ENCODE peak calls at places on chromosome 13, in four cellular contexts. X is ascending aorta, Y is psoas muscle, M is Peyer's patch. F is an unnamed sample.

GRCh38 chr13:27960362-27961226 is 8.5 kb downstream of the CDX2 start:
- DNase-seq in X (no peak), Y (no peak), M (peak; percentile 85), F (no peak)

GRCh38 chr13:109130093-109130835 is 500.9 kb downstream of the MYO16 start:
- DNase-seq in X (no peak), Y (no peak), M (no peak), F (no peak)

GRCh38 chr13:93230466-93230865 is 3.9 kb downstream of the GPC6 start:
- DNase-seq in X (no peak), Y (no peak), M (no peak), F (no peak)

GRCh38 chr13:45464687-45465453 is at the start of gene COG3:
- DNase-seq in X (peak; percentile 97), Y (peak; percentile 97), M (peak; percentile 98), F (peak; percentile 94)

GRCh38 chr13:40102854-40103253 is 447.4 kb downstream of the COG6 start:
- DNase-seq in X (no peak), Y (no peak), M (no peak), F (no peak)

GRCh38 chr13:101397742-101398141 is 18.6 kb downstream of the NALCN start:
- DNase-seq in X (no peak), Y (no peak), M (no peak), F (no peak)

GRCh38 chr13:71396149-71396548 is 470.9 kb downstream of the DACH1 start:
- DNase-seq in X (no peak), Y (no peak), M (no peak), F (no peak)

GRCh38 chr13:20869540-20869939 is 33.0 kb downstream of the XPO4 start:
- DNase-seq in X (no peak), Y (no peak), M (no peak), F (no peak)

GRCh38 chr13:27298849-27299248 is 28.2 kb downstream of the RASL11A start:
- DNase-seq in X (no peak), Y (no peak), M (no peak), F (no peak)

GRCh38 chr13:42377640-42378382 is 105.9 kb downstream of the AKAP11 start:
- DNase-seq in X (no peak), Y (no peak), M (peak; percentile 56), F (no peak)

GRCh38 chr13:34076319-34076718 is 258.4 kb downstream of the RFC3 start:
- DNase-seq in X (no peak), Y (no peak), M (no peak), F (no peak)

GRCh38 chr13:60414177-60414576 is 17.2 kb downstream of the TDRD3 start:
- DNase-seq in X (no peak), Y (no peak), M (no peak), F (no peak)

GRCh38 chr13:76813874-76814273 is 72.3 kb downstream of the KCTD12 start:
- DNase-seq in X (no peak), Y (no peak), M (peak; percentile 65), F (no peak)

GRCh38 chr13:109145631-109146030 is 516.2 kb downstream of the MYO16 start:
- DNase-seq in X (no peak), Y (no peak), M (peak; percentile 66), F (no peak)

GRCh38 chr13:101481421-101481820 is 28.9 kb downstream of the ITGBL1 start:
- DNase-seq in X (no peak), Y (no peak), M (no peak), F (no peak)

GRCh38 chr13:75489502-75490263 is 7.7 kb upstream of the TBC1D4 start:
- DNase-seq in X (no peak), Y (no peak), M (no peak), F (no peak)

GRCh38 chr13:78241278-78241919 is 322.8 kb upstream of the EDNRB start:
- DNase-seq in X (no peak), Y (no peak), M (peak; percentile 51), F (no peak)

GRCh38 chr13:51585696-51586095 is 1.4 kb downstream of the WDFY2 start:
- DNase-seq in X (no peak), Y (no peak), M (no peak), F (no peak)

GRCh38 chr13:20609145-20609544 is 42.2 kb downstream of the IFT88 start:
- DNase-seq in X (no peak), Y (no peak), M (no peak), F (no peak)

GRCh38 chr13:32917504-32917903 is 98.7 kb upstream of the KL start:
- DNase-seq in X (no peak), Y (no peak), M (no peak), F (no peak)

DNA sequence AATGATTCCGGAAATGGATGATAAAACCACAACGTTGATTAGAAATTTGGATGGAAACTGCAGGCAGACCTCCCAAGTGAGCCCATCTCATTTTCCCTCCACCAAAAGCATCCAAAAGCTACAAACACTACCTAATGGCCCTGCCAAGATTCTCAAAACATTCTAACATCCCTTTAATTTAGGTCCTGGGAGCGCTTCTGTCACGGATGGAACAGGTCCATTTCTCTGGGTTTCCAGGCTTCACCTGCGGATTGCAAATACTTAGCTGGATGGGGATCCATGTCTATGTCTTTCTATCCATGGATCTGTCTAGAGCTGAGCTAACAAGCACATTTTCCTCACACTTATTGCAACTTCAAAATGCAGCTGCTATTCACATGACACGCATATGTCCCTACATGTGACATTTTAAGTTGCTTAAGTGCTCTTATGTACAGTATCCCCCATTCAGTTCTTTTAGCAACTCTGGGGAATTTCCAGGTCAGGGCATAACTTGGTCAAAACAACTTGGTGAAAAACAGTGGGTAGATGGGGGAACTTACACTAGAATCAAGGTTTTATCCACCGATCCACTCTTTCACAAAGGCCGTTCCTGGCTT is 73.2 kb downstream of the COL4A1 start:
- DNase-seq in X (peak; percentile 63), Y (peak; percentile 25), M (no peak), F (no peak)
- H3K4me3 ChIP-seq in X (peak overlapping the region; percentile 22), Y (peak overlapping the region; percentile 38), M (no peak overlapping the region), F (no peak overlapping the region)

GRCh38 chr13:99955107-99955746 is 16.3 kb downstream of the ZIC5 start:
- DNase-seq in X (no peak), Y (no peak), M (no peak), F (no peak)
- H3K27me3 ChIP-seq in X (peaks cover 35% of the 10 kb centered on the region), Y (peaks cover 94% of the 10 kb centered on the region), M (peaks cover 54% of the 10 kb centered on the region), F (peaks cover 48% of the 10 kb centered on the region)

DNA sequence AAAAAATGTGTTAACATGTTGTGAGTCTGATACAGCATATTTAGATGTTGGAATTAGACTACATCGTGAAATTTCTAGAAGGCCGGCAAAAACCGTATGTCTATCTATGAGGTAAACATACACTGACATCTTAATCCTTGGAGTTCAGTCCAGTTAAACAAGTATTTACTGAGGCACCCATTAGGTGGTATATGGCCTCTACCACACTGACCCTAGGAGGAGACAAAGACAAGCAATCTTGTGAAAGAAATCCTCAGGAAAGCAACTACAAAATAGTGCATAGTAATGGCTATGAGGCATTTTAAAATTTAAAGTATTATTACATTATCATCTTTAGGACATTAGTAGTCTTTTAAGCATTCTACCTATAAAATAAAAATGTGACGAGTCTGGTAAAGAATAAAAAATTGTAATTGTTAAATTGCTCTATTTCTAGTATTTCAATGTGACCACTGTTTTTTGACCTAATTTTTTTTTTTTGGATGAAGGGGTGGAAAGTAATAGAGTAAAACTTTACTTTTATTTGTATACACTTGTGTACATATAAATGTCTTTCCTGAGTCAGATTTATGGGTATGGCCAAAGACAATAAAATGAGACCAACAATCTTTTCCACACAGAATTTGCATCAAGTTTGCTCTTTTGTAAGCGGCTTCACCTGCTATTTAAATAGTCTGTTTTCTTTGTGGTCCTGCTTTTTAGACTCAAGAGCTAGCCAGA is 50.5 kb downstream of the KATNAL1 start:
- DNase-seq in X (no peak), Y (no peak), M (no peak), F (no peak)
- TF ChIP-seq CTCF in X (no peak), Y (no peak), M (no peak), F (no peak)

GRCh38 chr13:113426591-113426986 is 26.7 kb downstream of the ADPRHL1 start:
- DNase-seq in X (no peak), Y (no peak), M (no peak), F (no peak)
- H3K4me3 ChIP-seq in X (no peak overlapping the region), Y (no peak overlapping the region), M (no peak overlapping the region), F (no peak overlapping the region)

GRCh38 chr13:50123862-50124535 is 108.8 kb downstream of the KCNRG start:
- DNase-seq in X (peak; percentile 98), Y (peak; percentile 94), M (peak; percentile 89), F (no peak)

GRCh38 chr13:50125306-50125555 is 110.0 kb downstream of the KCNRG start:
- DNase-seq in X (no peak), Y (no peak), M (no peak), F (no peak)

GRCh38 chr13:50125556-50126377 is 110.5 kb downstream of the KCNRG start:
- DNase-seq in X (peak; percentile 96), Y (peak; percentile 98), M (peak; percentile 97), F (peak; percentile 93)

GRCh38 chr13:50123515-50123861 is 108.2 kb downstream of the KCNRG start:
- DNase-seq in X (no peak), Y (no peak), M (no peak), F (no peak)

GRCh38 chr13:50124536-50125305 is 109.5 kb downstream of the KCNRG start:
- DNase-seq in X (peak; percentile 78), Y (peak; percentile 99), M (peak; percentile 98), F (peak; percentile 92)
- H3K27me3 ChIP-seq in X (no peaks in the 10 kb centered on the region), Y (no peaks in the 10 kb centered on the region), M (peaks cover 6% of the 10 kb centered on the region), F (peaks cover 4% of the 10 kb centered on the region)

DNA sequence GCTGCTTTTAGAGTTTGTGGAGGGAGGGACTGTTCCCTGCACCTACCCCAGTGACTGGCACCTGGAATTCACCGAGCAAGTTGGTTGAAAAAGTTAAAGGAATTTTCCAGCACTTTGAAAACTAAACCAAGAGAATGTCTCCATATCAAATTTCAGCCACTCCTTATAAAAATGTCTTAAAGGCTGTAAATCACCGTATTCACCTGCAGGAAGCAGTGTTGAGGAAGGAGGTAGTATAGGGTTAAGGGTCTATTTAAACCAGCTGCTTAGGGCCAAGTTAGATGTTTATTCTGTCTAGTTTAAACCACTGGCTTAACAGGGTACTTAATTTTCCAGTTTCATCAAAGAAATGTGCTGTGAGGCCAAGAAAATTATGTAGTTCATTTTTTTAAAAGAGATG is 3.8 kb upstream of the RAB20 start:
- DNase-seq in X (no peak), Y (no peak), M (no peak), F (no peak)
- TF ChIP-seq CTCF in X (no peak), Y (no peak), M (no peak), F (no peak)

GRCh38 chr13:23610966-23611486 is 40.8 kb downstream of the TNFRSF19 start:
- DNase-seq in X (no peak), Y (no peak), M (no peak), F (no peak)

GRCh38 chr13:23608704-23609413 is 38.6 kb downstream of the TNFRSF19 start:
- DNase-seq in X (peak; percentile 70), Y (peak; percentile 72), M (peak; percentile 53), F (no peak)

GRCh38 chr13:23612182-23612581 is 42.0 kb downstream of the TNFRSF19 start:
- DNase-seq in X (no peak), Y (no peak), M (no peak), F (no peak)

GRCh38 chr13:23609414-23610186 is 39.4 kb downstream of the TNFRSF19 start:
- DNase-seq in X (no peak), Y (no peak), M (no peak), F (no peak)

GRCh38 chr13:23610187-23610576 is 40.0 kb downstream of the TNFRSF19 start:
- DNase-seq in X (no peak), Y (no peak), M (no peak), F (no peak)
- H3K4me3 ChIP-seq in X (no peak overlapping the region), Y (peak overlapping the region; percentile 29), M (no peak overlapping the region), F (peak overlapping the region; percentile 8)

DNA sequence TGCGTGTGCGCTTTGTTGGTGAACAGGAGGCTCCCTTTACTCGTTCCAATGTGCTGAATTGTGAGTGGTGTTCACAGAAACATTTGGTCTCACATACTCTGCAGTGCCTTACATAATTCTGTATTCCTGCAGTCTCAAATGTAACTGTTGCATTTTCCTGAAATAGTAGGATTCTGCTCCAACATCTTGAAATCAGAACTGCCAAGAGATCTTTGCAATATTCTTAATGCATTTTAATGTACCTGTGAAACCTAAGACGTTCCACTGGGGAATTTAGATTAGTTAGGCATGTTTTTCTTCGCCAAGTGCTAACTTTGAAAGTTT is 166.5 kb downstream of the SLC7A1 start:
- DNase-seq in X (no peak), Y (no peak), M (no peak), F (no peak)
- H3K27me3 ChIP-seq in X (no peaks in the 10 kb centered on the region), Y (peaks cover 20% of the 10 kb centered on the region), M (no peaks in the 10 kb centered on the region), F (no peaks in the 10 kb centered on the region)

F was measured in dorsolateral prefrontal cortex.